ENCODE peak calls at places on chromosomes 13 and 19, in nine cellular contexts. One of them, this sample, is unnamed.

GRCh38 chr19:43782689-43783231 is 2.0 kb upstream of the KCNN4 start:
- DNase-seq in tibial artery: no peak
- DNase-seq in fibroblast of pulmonary artery: no peak
- DNase-seq in mesendoderm: no peak
- DNase-seq in cardiac fibroblast: no peak
- DNase-seq in mucosa of descending colon: peak; percentile 90
- DNase-seq in thoracic aorta: no peak
- DNase-seq in body of pancreas: no peak
- DNase-seq in lower leg skin: no peak
- DNase-seq in this sample: no peak

GRCh38 chr19:7255631-7256030 is 38.6 kb downstream of the INSR start:
- DNase-seq in thoracic aorta: no peak
- DNase-seq in body of pancreas: no peak
- DNase-seq in mesendoderm: no peak
- DNase-seq in mucosa of descending colon: no peak
- DNase-seq in tibial artery: no peak
- DNase-seq in fibroblast of pulmonary artery: no peak
- DNase-seq in cardiac fibroblast: no peak
- DNase-seq in lower leg skin: no peak
- DNase-seq in this sample: no peak

GRCh38 chr13:34577051-34577450 is 365.0 kb upstream of the NBEA start:
- DNase-seq in body of pancreas: no peak
- DNase-seq in cardiac fibroblast: peak; percentile 9
- DNase-seq in mesendoderm: no peak
- DNase-seq in lower leg skin: no peak
- DNase-seq in tibial artery: no peak
- DNase-seq in thoracic aorta: no peak
- DNase-seq in mucosa of descending colon: no peak
- DNase-seq in fibroblast of pulmonary artery: peak; percentile 31
- DNase-seq in this sample: peak; percentile 33

GRCh38 chr19:5138606-5139594 is 170.0 kb downstream of the KDM4B start:
- DNase-seq in mesendoderm: no peak
- DNase-seq in fibroblast of pulmonary artery: peak; percentile 93
- DNase-seq in body of pancreas: no peak
- DNase-seq in mucosa of descending colon: peak; percentile 84
- DNase-seq in thoracic aorta: no peak
- DNase-seq in lower leg skin: no peak
- DNase-seq in cardiac fibroblast: peak; percentile 70
- DNase-seq in tibial artery: no peak
- DNase-seq in this sample: peak; percentile 55

GRCh38 chr19:18967358-18968146 is 26.5 kb upstream of the HOMER3 start:
- DNase-seq in body of pancreas: no peak
- DNase-seq in thoracic aorta: peak; percentile 7
- DNase-seq in lower leg skin: peak; percentile 96
- DNase-seq in fibroblast of pulmonary artery: peak; percentile 85
- DNase-seq in mesendoderm: no peak
- DNase-seq in mucosa of descending colon: peak; percentile 61
- DNase-seq in tibial artery: peak; percentile 79
- DNase-seq in cardiac fibroblast: peak; percentile 92
- DNase-seq in this sample: peak; percentile 15

GRCh38 chr13:39596176-39596575 is 6.8 kb downstream of the LHFPL6 start:
- DNase-seq in cardiac fibroblast: no peak
- DNase-seq in mesendoderm: no peak
- DNase-seq in thoracic aorta: no peak
- DNase-seq in tibial artery: no peak
- DNase-seq in lower leg skin: no peak
- DNase-seq in mucosa of descending colon: no peak
- DNase-seq in body of pancreas: no peak
- DNase-seq in fibroblast of pulmonary artery: no peak
- DNase-seq in this sample: no peak

GRCh38 chr13:32381539-32381938 is 46.4 kb downstream of the N4BP2L1 start:
- DNase-seq in thoracic aorta: no peak
- DNase-seq in fibroblast of pulmonary artery: peak; percentile 63
- DNase-seq in mucosa of descending colon: no peak
- DNase-seq in mesendoderm: peak; percentile 86
- DNase-seq in body of pancreas: no peak
- DNase-seq in lower leg skin: no peak
- DNase-seq in cardiac fibroblast: peak; percentile 59
- DNase-seq in tibial artery: no peak
- DNase-seq in this sample: peak; percentile 40

GRCh38 chr13:85503797-85504196 is 295.4 kb downstream of the SLITRK6 start:
- DNase-seq in mesendoderm: no peak
- DNase-seq in lower leg skin: no peak
- DNase-seq in body of pancreas: no peak
- DNase-seq in mucosa of descending colon: no peak
- DNase-seq in tibial artery: no peak
- DNase-seq in cardiac fibroblast: peak; percentile 5
- DNase-seq in fibroblast of pulmonary artery: peak; percentile 74
- DNase-seq in thoracic aorta: no peak
- DNase-seq in this sample: no peak

DNA sequence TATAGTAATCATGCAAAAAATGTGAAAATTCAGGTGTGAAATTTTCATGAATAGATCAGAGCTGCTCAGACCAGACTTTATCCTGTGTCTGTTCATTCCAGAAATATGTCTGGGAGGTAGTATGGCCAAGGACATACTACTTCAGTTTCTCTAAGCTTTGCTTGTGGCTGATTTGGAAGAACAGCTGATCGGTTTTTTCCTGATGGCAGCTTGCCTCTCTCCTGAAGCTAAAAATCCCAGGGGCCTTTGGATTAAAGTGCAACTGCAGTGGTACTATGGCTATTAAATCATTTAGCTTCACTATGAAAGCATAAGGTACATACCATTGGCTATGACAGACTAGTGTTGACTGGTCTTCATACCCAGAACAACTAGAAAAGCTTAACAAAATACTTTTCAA is 201.7 kb upstream of the MIR17HG start:
- DNase-seq in mucosa of descending colon: no peak
- DNase-seq in lower leg skin: no peak
- DNase-seq in fibroblast of pulmonary artery: no peak
- DNase-seq in cardiac fibroblast: no peak
- DNase-seq in tibial artery: no peak
- DNase-seq in body of pancreas: no peak
- DNase-seq in thoracic aorta: no peak
- DNase-seq in mesendoderm: no peak
- DNase-seq in this sample: no peak
- H3K4me3 ChIP-seq in mucosa of descending colon: no peak overlapping the region
- H3K4me3 ChIP-seq in lower leg skin: no peak overlapping the region
- H3K4me3 ChIP-seq in fibroblast of pulmonary artery: no peak overlapping the region
- H3K4me3 ChIP-seq in cardiac fibroblast: no peak overlapping the region
- H3K4me3 ChIP-seq in tibial artery: no peak overlapping the region
- H3K4me3 ChIP-seq in body of pancreas: no peak overlapping the region
- H3K4me3 ChIP-seq in thoracic aorta: no peak overlapping the region
- H3K4me3 ChIP-seq in mesendoderm: no peak overlapping the region
- H3K4me3 ChIP-seq in this sample: no peak overlapping the region

DNA sequence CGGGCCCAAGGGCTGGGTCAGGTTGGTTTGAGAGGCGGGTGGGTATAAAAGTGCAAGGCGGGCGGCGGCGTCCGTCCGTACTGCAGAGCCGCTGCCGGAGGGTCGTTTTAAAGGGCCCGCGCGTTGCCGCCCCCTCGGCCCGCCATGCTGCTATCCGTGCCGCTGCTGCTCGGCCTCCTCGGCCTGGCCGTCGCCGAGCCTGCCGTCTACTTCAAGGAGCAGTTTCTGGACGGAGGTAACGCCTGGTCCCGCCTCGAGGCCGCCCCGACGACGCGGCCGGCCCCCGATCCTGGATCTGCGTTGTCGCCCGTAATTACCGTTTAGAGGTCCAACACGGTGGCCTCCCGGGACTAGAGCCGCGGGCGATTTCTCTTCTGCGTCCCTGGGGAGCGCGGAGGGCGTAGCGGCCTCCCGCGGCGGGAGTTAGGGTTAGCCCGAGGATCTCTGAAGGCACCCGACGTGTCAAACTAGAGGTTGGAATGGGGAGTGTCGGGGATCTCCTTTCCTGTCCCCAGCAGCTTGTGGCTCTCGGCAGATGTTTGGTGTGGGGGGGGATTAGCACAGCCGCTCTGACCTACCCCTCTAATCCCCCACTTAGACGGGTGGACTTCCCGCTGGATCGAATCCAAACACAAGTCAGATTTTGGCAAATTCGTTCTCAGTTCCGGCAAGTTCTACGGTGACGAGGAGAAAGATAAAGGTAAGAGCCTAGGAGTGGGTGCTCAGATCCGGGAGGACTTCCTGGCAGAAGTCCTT is at the start of gene CALR:
- DNase-seq in thoracic aorta: no peak
- DNase-seq in mucosa of descending colon: no peak
- DNase-seq in mesendoderm: peak; percentile 53
- DNase-seq in tibial artery: peak; percentile 79
- DNase-seq in lower leg skin: peak; percentile 91
- DNase-seq in body of pancreas: peak; percentile 52
- DNase-seq in cardiac fibroblast: peak; percentile 47
- DNase-seq in fibroblast of pulmonary artery: peak; percentile 42
- DNase-seq in this sample: peak; percentile 74
- H3K4me3 ChIP-seq in thoracic aorta: peak within 1 kb of the TSS; percentile 93
- H3K4me3 ChIP-seq in mucosa of descending colon: peak within 1 kb of the TSS; percentile 98
- H3K4me3 ChIP-seq in mesendoderm: peak within 1 kb of the TSS; percentile 99
- H3K4me3 ChIP-seq in tibial artery: peak within 1 kb of the TSS; percentile 91
- H3K4me3 ChIP-seq in lower leg skin: peak within 1 kb of the TSS; percentile 99
- H3K4me3 ChIP-seq in body of pancreas: peak within 1 kb of the TSS; percentile 84
- H3K4me3 ChIP-seq in cardiac fibroblast: peak within 1 kb of the TSS; percentile 100
- H3K4me3 ChIP-seq in fibroblast of pulmonary artery: peak within 1 kb of the TSS; percentile 85
- H3K4me3 ChIP-seq in this sample: peak within 1 kb of the TSS; percentile 97

GRCh38 chr13:109330123-109330522 is 456.3 kb downstream of the IRS2 start:
- DNase-seq in tibial artery: no peak
- DNase-seq in body of pancreas: no peak
- DNase-seq in cardiac fibroblast: no peak
- DNase-seq in mesendoderm: no peak
- DNase-seq in mucosa of descending colon: no peak
- DNase-seq in fibroblast of pulmonary artery: no peak
- DNase-seq in lower leg skin: no peak
- DNase-seq in thoracic aorta: no peak
- DNase-seq in this sample: no peak

GRCh38 chr13:109323338-109323737 is 463.0 kb downstream of the IRS2 start:
- DNase-seq in mucosa of descending colon: no peak
- DNase-seq in body of pancreas: no peak
- DNase-seq in lower leg skin: no peak
- DNase-seq in fibroblast of pulmonary artery: no peak
- DNase-seq in thoracic aorta: no peak
- DNase-seq in cardiac fibroblast: no peak
- DNase-seq in mesendoderm: no peak
- DNase-seq in tibial artery: no peak
- DNase-seq in this sample: no peak

GRCh38 chr13:109329175-109329574 is 457.2 kb downstream of the IRS2 start:
- DNase-seq in mesendoderm: no peak
- DNase-seq in fibroblast of pulmonary artery: no peak
- DNase-seq in mucosa of descending colon: no peak
- DNase-seq in lower leg skin: no peak
- DNase-seq in cardiac fibroblast: no peak
- DNase-seq in body of pancreas: no peak
- DNase-seq in thoracic aorta: no peak
- DNase-seq in tibial artery: no peak
- DNase-seq in this sample: no peak

GRCh38 chr13:109330941-109331340 is 455.4 kb downstream of the IRS2 start:
- DNase-seq in lower leg skin: no peak
- DNase-seq in cardiac fibroblast: peak; percentile 44
- DNase-seq in fibroblast of pulmonary artery: peak; percentile 5
- DNase-seq in thoracic aorta: no peak
- DNase-seq in tibial artery: no peak
- DNase-seq in mesendoderm: no peak
- DNase-seq in body of pancreas: no peak
- DNase-seq in mucosa of descending colon: no peak
- DNase-seq in this sample: peak; percentile 38

DNA sequence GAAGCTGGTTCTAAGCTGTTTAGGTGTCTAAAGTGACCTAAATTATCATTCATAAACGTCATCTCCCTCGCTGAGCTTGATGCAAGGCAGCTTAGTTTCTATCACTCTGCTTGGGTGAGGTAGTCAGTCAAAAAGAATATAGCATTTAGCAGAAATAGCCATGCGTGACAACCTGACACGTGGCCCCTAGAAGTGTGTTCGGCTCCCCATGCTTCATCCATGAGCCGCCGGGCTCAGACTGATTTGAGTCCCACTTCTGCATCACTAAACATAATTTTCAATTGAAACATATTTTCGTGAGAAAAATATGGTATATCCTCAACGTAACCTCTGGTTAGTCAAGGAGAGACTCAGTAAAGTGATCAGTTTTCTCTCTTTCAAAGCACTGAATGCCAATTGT is 459.8 kb downstream of the IRS2 start:
- DNase-seq in fibroblast of pulmonary artery: no peak
- DNase-seq in lower leg skin: no peak
- DNase-seq in mucosa of descending colon: no peak
- DNase-seq in body of pancreas: no peak
- DNase-seq in cardiac fibroblast: no peak
- DNase-seq in thoracic aorta: no peak
- DNase-seq in tibial artery: no peak
- DNase-seq in mesendoderm: no peak
- DNase-seq in this sample: no peak
- H3K4me3 ChIP-seq in fibroblast of pulmonary artery: no peak overlapping the region
- H3K4me3 ChIP-seq in lower leg skin: no peak overlapping the region
- H3K4me3 ChIP-seq in mucosa of descending colon: no peak overlapping the region
- H3K4me3 ChIP-seq in body of pancreas: no peak overlapping the region
- H3K4me3 ChIP-seq in cardiac fibroblast: no peak overlapping the region
- H3K4me3 ChIP-seq in thoracic aorta: no peak overlapping the region
- H3K4me3 ChIP-seq in tibial artery: no peak overlapping the region
- H3K4me3 ChIP-seq in mesendoderm: no peak overlapping the region
- H3K4me3 ChIP-seq in this sample: no peak overlapping the region

GRCh38 chr19:1863308-1863637 is at the start of gene KLF16:
- DNase-seq in mesendoderm: no peak
- DNase-seq in mucosa of descending colon: no peak
- DNase-seq in body of pancreas: no peak
- DNase-seq in fibroblast of pulmonary artery: no peak
- DNase-seq in lower leg skin: no peak
- DNase-seq in thoracic aorta: no peak
- DNase-seq in cardiac fibroblast: no peak
- DNase-seq in tibial artery: no peak
- DNase-seq in this sample: no peak

GRCh38 chr19:1860821-1861598 is 2.4 kb downstream of the KLF16 start:
- DNase-seq in thoracic aorta: no peak
- DNase-seq in mucosa of descending colon: no peak
- DNase-seq in tibial artery: no peak
- DNase-seq in lower leg skin: no peak
- DNase-seq in mesendoderm: no peak
- DNase-seq in body of pancreas: no peak
- DNase-seq in fibroblast of pulmonary artery: no peak
- DNase-seq in cardiac fibroblast: no peak
- DNase-seq in this sample: no peak

GRCh38 chr19:1862424-1863307 is 713 bp downstream of the KLF16 start:
- DNase-seq in thoracic aorta: no peak
- DNase-seq in body of pancreas: peak; percentile 45
- DNase-seq in lower leg skin: peak; percentile 87
- DNase-seq in fibroblast of pulmonary artery: no peak
- DNase-seq in tibial artery: no peak
- DNase-seq in mucosa of descending colon: peak; percentile 81
- DNase-seq in cardiac fibroblast: no peak
- DNase-seq in mesendoderm: peak; percentile 65
- DNase-seq in this sample: peak; percentile 69

GRCh38 chr19:1861599-1862031 is 1.8 kb downstream of the KLF16 start:
- DNase-seq in mucosa of descending colon: peak; percentile 69
- DNase-seq in body of pancreas: no peak
- DNase-seq in thoracic aorta: no peak
- DNase-seq in cardiac fibroblast: no peak
- DNase-seq in mesendoderm: no peak
- DNase-seq in lower leg skin: no peak
- DNase-seq in fibroblast of pulmonary artery: no peak
- DNase-seq in tibial artery: no peak
- DNase-seq in this sample: peak; percentile 52

DNA sequence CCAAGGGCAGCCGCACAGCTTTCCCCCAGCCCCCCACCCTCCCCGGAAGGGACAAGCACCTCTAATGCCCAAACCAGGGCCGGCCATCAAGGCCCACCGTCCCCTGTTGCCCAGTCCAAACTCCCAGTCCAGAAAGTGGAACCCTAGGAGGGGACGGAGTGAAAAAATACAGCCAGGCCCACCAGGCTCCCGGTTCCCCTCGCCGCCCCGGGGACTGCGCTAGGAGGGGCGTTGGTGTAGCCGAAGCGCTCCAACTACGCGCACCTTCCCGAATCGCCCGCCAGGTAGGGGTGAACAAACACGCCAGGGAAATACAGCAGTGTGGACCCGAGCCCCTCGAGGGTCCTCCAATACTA is 1.3 kb downstream of the KLF16 start:
- DNase-seq in mucosa of descending colon: peak; percentile 75
- DNase-seq in fibroblast of pulmonary artery: no peak
- DNase-seq in cardiac fibroblast: no peak
- DNase-seq in mesendoderm: no peak
- DNase-seq in tibial artery: no peak
- DNase-seq in body of pancreas: no peak
- DNase-seq in lower leg skin: no peak
- DNase-seq in thoracic aorta: no peak
- DNase-seq in this sample: no peak
- H3K4me3 ChIP-seq in mucosa of descending colon: peak overlapping the region; percentile 39
- H3K4me3 ChIP-seq in fibroblast of pulmonary artery: peak overlapping the region; percentile 69
- H3K4me3 ChIP-seq in cardiac fibroblast: peak overlapping the region; percentile 85
- H3K4me3 ChIP-seq in mesendoderm: peak overlapping the region; percentile 84
- H3K4me3 ChIP-seq in tibial artery: peak overlapping the region; percentile 71
- H3K4me3 ChIP-seq in body of pancreas: peak overlapping the region; percentile 42
- H3K4me3 ChIP-seq in lower leg skin: peak overlapping the region; percentile 80
- H3K4me3 ChIP-seq in thoracic aorta: peak overlapping the region; percentile 87
- H3K4me3 ChIP-seq in this sample: peak overlapping the region; percentile 86

This sample was measured in adipocyte.